ENCODE peak calls at places on chromosomes 11 and 22, in four cellular contexts. E, S, H and Z are unnamed samples.

GRCh38 chr11:114340311-114341131 is 44.3 kb downstream of the NNMT start:
- DNase-seq in E (peak), S (no peak), H (peak), Z (no peak)

GRCh38 chr22:17114958-17115235 is 6.3 kb downstream of the TMEM121B start:
- DNase-seq in E (no peak), S (no peak), H (no peak), Z (no peak)

GRCh38 chr22:30889268-30889995 is 79.1 kb downstream of the MORC2 start:
- DNase-seq in E (no peak), S (no peak), H (no peak), Z (no peak)

GRCh38 chr11:65437436-65438227 is 15.0 kb downstream of the NEAT1 start:
- DNase-seq in E (no peak), S (no peak), H (no peak), Z (no peak)

GRCh38 chr22:50473088-50473487 is 1.7 kb downstream of the SBF1 start:
- DNase-seq in E (peak), S (peak), H (peak), Z (no peak)

GRCh38 chr22:29313126-29314071 is 2.1 kb downstream of the RASL10A start:
- DNase-seq in E (peak), S (no peak), H (peak), Z (no peak)

GRCh38 chr11:122598971-122599370 is 56.6 kb upstream of the UBASH3B start:
- DNase-seq in E (no peak), S (no peak), H (no peak), Z (no peak)

GRCh38 chr22:42720263-42721044 is at the start of gene A4GALT:
- DNase-seq in E (no peak), S (no peak), H (peak), Z (no peak)

GRCh38 chr11:17313349-17314231 is 37.1 kb downstream of the NUCB2 start:
- DNase-seq in E (no peak), S (no peak), H (no peak), Z (no peak)

GRCh38 chr22:27850000-27850465 is 48.5 kb upstream of the MN1 start:
- DNase-seq in E (peak), S (no peak), H (no peak), Z (no peak)

GRCh38 chr22:49540571-49541450 is 286.9 kb downstream of the BRD1 start:
- DNase-seq in E (no peak), S (no peak), H (no peak), Z (no peak)

GRCh38 chr11:63564785-63565350 is 1.7 kb upstream of the PLAAT2 start:
- DNase-seq in E (no peak), S (no peak), H (no peak), Z (no peak)

GRCh38 chr11:96894587-96894986 is 504.8 kb downstream of the JRKL start:
- DNase-seq in E (peak), S (no peak), H (no peak), Z (no peak)

GRCh38 chr11:80297808-80298460 is 857.1 kb upstream of the TENM4 start:
- DNase-seq in E (no peak), S (no peak), H (no peak), Z (no peak)

GRCh38 chr11:78202733-78203167 is 14.0 kb downstream of the USP35 start:
- DNase-seq in E (no peak), S (peak), H (peak), Z (peak)

GRCh38 chr11:96906521-96906920 is 516.7 kb downstream of the JRKL start:
- DNase-seq in E (no peak), S (no peak), H (no peak), Z (no peak)

GRCh38 chr11:113562981-113563461 is 87.8 kb upstream of the DRD2 start:
- DNase-seq in E (peak), S (no peak), H (no peak), Z (no peak)

GRCh38 chr11:78150754-78151153 is 11.3 kb upstream of the ALG8 start:
- DNase-seq in E (no peak), S (no peak), H (no peak), Z (no peak)

GRCh38 chr11:73201249-73201648 is 16.8 kb upstream of the P2RY2 start:
- DNase-seq in E (no peak), S (no peak), H (no peak), Z (no peak)